ENCODE peak calls at places on chromosomes 16 and 17, in four cellular contexts. G, A, C and S are unnamed samples.

GRCh38 chr16:49472598-49472997 is 99.0 kb downstream of the C16orf78 start:
- DNase-seq in G (no peak), A (no peak), C (no peak), S (no peak)

GRCh38 chr16:8641671-8642070 is 20.2 kb downstream of the METTL22 start:
- DNase-seq in G (no peak), A (no peak), C (peak), S (peak)

GRCh38 chr16:57532251-57532625 is 4.1 kb downstream of the CCDC102A start:
- DNase-seq in G (no peak), A (no peak), C (no peak), S (no peak)

GRCh38 chr17:50107790-50108414 is 12.8 kb downstream of the PDK2 start:
- DNase-seq in G (no peak), A (no peak), C (no peak), S (no peak)

GRCh38 chr17:40993856-40994255 is at the start of gene KRTAP3-3:
- DNase-seq in G (no peak), A (no peak), C (no peak), S (no peak)

GRCh38 chr16:4935231-4935855 is 1.6 kb downstream of the PPL start:
- DNase-seq in G (no peak), A (no peak), C (no peak), S (no peak)

GRCh38 chr17:69967910-69968411 is 107.1 kb upstream of the KCNJ16 start:
- DNase-seq in G (no peak), A (no peak), C (no peak), S (no peak)

GRCh38 chr17:51801626-51802025 is 356.9 kb downstream of the CA10 start:
- DNase-seq in G (no peak), A (no peak), C (no peak), S (no peak)

GRCh38 chr16:19382084-19382801 is 35.4 kb upstream of the TMC5 start:
- DNase-seq in G (no peak), A (no peak), C (no peak), S (no peak)

GRCh38 chr16:30009990-30010816 is 624 bp downstream of the DOC2A start:
- DNase-seq in G (no peak), A (no peak), C (no peak), S (no peak)

GRCh38 chr16:47043200-47043599 is 69.7 kb upstream of the DNAJA2 start:
- DNase-seq in G (no peak), A (no peak), C (no peak), S (peak)

GRCh38 chr17:67842648-67843047 is 17.3 kb downstream of the BPTF start:
- DNase-seq in G (no peak), A (no peak), C (no peak), S (no peak)

GRCh38 chr17:35900280-35900679 is 20.1 kb upstream of the CCL5 start:
- DNase-seq in G (peak), A (no peak), C (no peak), S (no peak)

GRCh38 chr16:17471745-17472075 is 950 bp upstream of the XYLT1 start:
- DNase-seq in G (no peak), A (no peak), C (no peak), S (no peak)

GRCh38 chr17:79001190-79002020 is 8.2 kb downstream of the CANT1 start:
- DNase-seq in G (no peak), A (no peak), C (no peak), S (no peak)